ENCODE peak calls at places on chromosomes 13 and 19, in four cellular contexts. N, Z, Y and B are unnamed samples. For H3K4me1 and H3K36me3, the result is how much of the 10 kb centered on the place peaks cover.

GRCh38 chr13:36758345-36758744 is 60.7 kb upstream of the RFXAP start:
- DNase-seq in Z (no peak), N (peak), Y (no peak), B (peak)

GRCh38 chr13:57739089-57739488 is 107.5 kb downstream of the PCDH17 start:
- DNase-seq in Z (no peak), Y (no peak), N (peak), B (no peak)

GRCh38 chr13:36666482-36667264 is 7.1 kb upstream of the SERTM1 start:
- DNase-seq in Y (no peak), N (no peak), Z (no peak), B (no peak)

GRCh38 chr13:39210961-39211534 is 172.8 kb downstream of the NHLRC3 start:
- DNase-seq in N (peak), Z (no peak), Y (no peak), B (no peak)

GRCh38 chr13:31074750-31075149 is 87.0 kb downstream of the HSPH1 start:
- DNase-seq in Z (peak), Y (no peak), N (no peak), B (no peak)

GRCh38 chr19:15014579-15014978 is 34.7 kb upstream of the CASP14 start:
- DNase-seq in Y (no peak), Z (no peak), N (peak), B (no peak)

GRCh38 chr19:13796301-13797057 is 1.2 kb downstream of the ZSWIM4 start:
- DNase-seq in N (peak), Z (peak), Y (no peak), B (no peak)

GRCh38 chr19:18601875-18602274 is 4.7 kb downstream of the CRLF1 start:
- DNase-seq in N (no peak), Y (no peak), Z (no peak), B (no peak)

GRCh38 chr19:34017024-34017423 is 155.3 kb upstream of the LSM14A start:
- DNase-seq in N (no peak), Z (no peak), Y (no peak), B (no peak)

GRCh38 chr13:28035146-28035782 is 46.8 kb upstream of the URAD start:
- DNase-seq in Z (no peak), N (peak), Y (no peak), B (peak)

GRCh38 chr13:29522044-29522685 is 73.3 kb downstream of the SLC7A1 start:
- DNase-seq in Y (no peak), Z (no peak), N (no peak), B (no peak)

GRCh38 chr13:39875111-39875510 is 219.6 kb downstream of the COG6 start:
- DNase-seq in Y (no peak), N (no peak), Z (no peak), B (no peak)

GRCh38 chr19:36420961-36421748 is 2.7 kb upstream of the ZFP82 start:
- DNase-seq in Z (no peak), Y (no peak), N (peak), B (no peak)

GRCh38 chr19:5893907-5894703 is 9.5 kb downstream of the NDUFA11 start:
- DNase-seq in Z (no peak), Y (no peak), N (no peak), B (no peak)

GRCh38 chr13:23087884-23088283 is 92.9 kb upstream of the SGCG start:
- DNase-seq in N (peak), Z (peak), Y (no peak), B (peak)

GRCh38 chr13:112688560-112689497 is 1.0 kb upstream of the ATP11A start:
- DNase-seq in Y (no peak), N (peak), Z (peak), B (no peak)

GRCh38 chr13:113581871-113582270 is 2.7 kb upstream of the TFDP1 start:
- DNase-seq in Z (no peak), Y (no peak), N (no peak), B (no peak)

GRCh38 chr13:104962411-104962810 is 1573.1 kb downstream of the EFNB2 start:
- DNase-seq in N (no peak), Z (no peak), Y (no peak), B (no peak)

GRCh38 chr19:18490719-18491118 is 31.2 kb downstream of the ELL start:
- DNase-seq in Y (no peak), N (no peak), Z (no peak), B (no peak)

GRCh38 chr19:467554-467953 is 6.7 kb upstream of the SHC2 start:
- DNase-seq in Y (no peak), Z (no peak), N (no peak), B (no peak)

GRCh38 chr13:48322294-48322693 is 18.7 kb downstream of the RB1 start:
- DNase-seq in Y (no peak), N (no peak), Z (no peak), B (no peak)

GRCh38 chr19:30391554-30392551 is 19.7 kb downstream of the ZNF536 start:
- DNase-seq in N (peak), Z (no peak), Y (peak), B (no peak)

GRCh38 chr19:18670313-18670712 is 13.2 kb upstream of the CRTC1 start:
- DNase-seq in Z (no peak), N (no peak), Y (no peak), B (no peak)

GRCh38 chr13:110330491-110331001 is 23.5 kb downstream of the COL4A2 start:
- DNase-seq in Z (no peak), N (no peak), Y (no peak), B (no peak)

GRCh38 chr19:2274185-2274711 is 7.7 kb downstream of the PEAK3 start:
- DNase-seq in Y (no peak), N (no peak), Z (no peak), B (no peak)
- H3K4me3 ChIP-seq in Y (peak), N (no peak), Z (peak), B (no peak)

DNA sequence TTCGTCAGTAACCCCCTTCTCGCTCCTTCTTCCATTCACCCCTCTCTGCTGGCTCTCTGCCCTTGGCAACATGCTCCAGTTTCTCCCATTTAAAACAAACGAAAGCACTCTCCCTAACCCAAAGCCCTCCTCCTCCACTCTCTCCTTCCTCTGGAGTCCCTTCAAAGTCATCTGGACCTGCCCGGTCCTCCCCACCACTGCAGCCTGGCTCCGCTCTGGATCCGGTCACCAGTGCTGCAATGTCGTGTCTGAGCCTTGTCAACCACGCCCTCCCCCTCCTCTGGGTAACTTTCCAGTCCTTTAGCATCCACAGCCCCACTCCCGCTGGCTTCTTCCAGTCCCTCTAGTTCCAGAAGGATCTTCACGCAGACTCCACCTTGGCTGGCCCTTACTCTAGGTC is 55.0 kb downstream of the STK24 start:
- DNase-seq in Y (no peak), Z (no peak), N (peak), B (no peak)
- H3K4me1 ChIP-seq in Y (half or more), Z (under half), N (under half), B (under half)

GRCh38 chr19:52196256-52196967 is 6.6 kb downstream of the PPP2R1A start:
- DNase-seq in Z (no peak), Y (no peak), N (no peak), B (no peak)

GRCh38 chr19:52197964-52198363 is 8.1 kb downstream of the PPP2R1A start:
- DNase-seq in Y (no peak), N (no peak), Z (no peak), B (no peak)

GRCh38 chr19:52198678-52199077 is 8.8 kb downstream of the PPP2R1A start:
- DNase-seq in Y (no peak), N (no peak), Z (no peak), B (no peak)

DNA sequence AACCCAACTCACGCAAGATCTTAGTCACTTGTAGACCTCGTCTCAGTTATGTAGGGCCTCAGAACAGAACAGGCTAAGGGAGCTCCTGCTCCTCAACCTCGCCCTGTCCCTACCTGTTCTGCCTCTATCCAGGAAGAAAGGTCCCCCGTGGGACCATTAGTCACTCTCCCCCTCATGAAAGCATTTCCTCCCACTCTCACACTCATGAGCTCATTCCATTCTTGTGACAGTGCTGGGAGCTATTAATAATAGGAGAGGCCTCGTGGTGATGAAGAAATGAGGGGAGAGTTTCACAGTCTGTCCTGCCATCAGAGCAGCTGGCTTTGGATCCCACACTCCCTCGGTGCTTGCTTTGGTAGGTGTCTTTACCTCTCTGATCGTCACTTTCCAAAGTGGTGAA is 10.2 kb downstream of the PPP2R1A start:
- DNase-seq in N (no peak), Z (no peak), Y (no peak), B (no peak)
- H3K36me3 ChIP-seq in N (under half), Z (half or more), Y (half or more), B (under half)

GRCh38 chr19:53977991-53978731 is 13.3 kb upstream of the CACNG6 start:
- DNase-seq in Y (peak), Z (no peak), N (peak), B (no peak)
- H3K4me3 ChIP-seq in Y (peak), Z (no peak), N (peak), B (no peak)

GRCh38 chr13:97432232-97432916 is 1.6 kb upstream of the RAP2A start:
- DNase-seq in Z (peak), N (no peak), Y (no peak), B (peak)

GRCh38 chr13:97435297-97435682 is 1.3 kb downstream of the RAP2A start:
- DNase-seq in Y (no peak), N (no peak), Z (no peak), B (no peak)

GRCh38 chr13:97434417-97435296 is 688 bp downstream of the RAP2A start:
- DNase-seq in Y (no peak), N (peak), Z (peak), B (peak)

GRCh38 chr13:97432917-97433726 is 847 bp upstream of the RAP2A start:
- DNase-seq in Y (peak), N (peak), Z (peak), B (peak)

GRCh38 chr13:97433727-97434416 is at the start of gene RAP2A:
- DNase-seq in N (peak), Z (peak), Y (peak), B (peak)
- H3K4me1 ChIP-seq in N (under half), Z (under half), Y (under half), B (under half)

GRCh38 chr19:44055870-44056269 is 4.0 kb downstream of the ZNF223 start:
- DNase-seq in Y (no peak), Z (no peak), N (no peak), B (no peak)
- H3K36me3 ChIP-seq in Y (under half), Z (under half), N (under half), B (under half)

GRCh38 chr19:7970716-7971448 is 27.4 kb upstream of the TIMM44 start:
- DNase-seq in Y (peak), N (peak), Z (peak), B (peak)

GRCh38 chr19:7968796-7969559 is 25.5 kb upstream of the TIMM44 start:
- DNase-seq in Z (no peak), Y (no peak), N (no peak), B (no peak)

GRCh38 chr19:7971553-7972520 is 28.4 kb upstream of the TIMM44 start:
- DNase-seq in Y (no peak), N (no peak), Z (no peak), B (no peak)

GRCh38 chr19:7968008-7968795 is 24.7 kb upstream of the TIMM44 start:
- DNase-seq in Z (no peak), N (no peak), Y (no peak), B (no peak)

GRCh38 chr19:7969560-7969949 is 26.1 kb upstream of the TIMM44 start:
- DNase-seq in N (no peak), Y (peak), Z (no peak), B (no peak)
- H3K4me3 ChIP-seq in N (no peak), Y (no peak), Z (no peak), B (no peak)

GRCh38 chr19:8577741-8578140 is 499 bp upstream of the MYO1F start:
- DNase-seq in Y (no peak), N (no peak), Z (no peak), B (no peak)
- H3K4me1 ChIP-seq in Y (under half), N (under half), Z (under half), B (under half)